ENCODE peak calls at places on chromosomes 7 and 10, in six cellular contexts. T is PC-9, S is esophagus muscularis mucosa, A is left lung, X is heart right ventricle, O is stomach. I is an unnamed sample. For H3K27me3, the result is how much of the 10 kb centered on the place peaks cover.

GRCh38 chr10:72379062-72379461 is 24.3 kb upstream of the DNAJB12 start:
- DNase-seq in T (no peak), X (no peak), S (no peak), A (no peak), O (no peak), I (no peak)

GRCh38 chr10:58137813-58138212 is 129.9 kb downstream of the IPMK start:
- DNase-seq in O (no peak), T (no peak), S (no peak), A (no peak), X (no peak), I (no peak)

GRCh38 chr10:8670461-8670860 is 616.0 kb downstream of the GATA3 start:
- DNase-seq in O (no peak), A (no peak), T (peak), X (no peak), S (no peak), I (no peak)

GRCh38 chr10:77392236-77392721 is 245.3 kb downstream of the KCNMA1 start:
- DNase-seq in O (no peak), A (no peak), T (no peak), X (no peak), S (no peak), I (no peak)

GRCh38 chr7:140435252-140435895 is 31.5 kb downstream of the RAB19 start:
- DNase-seq in X (no peak), A (no peak), O (no peak), T (no peak), S (no peak), I (no peak)

GRCh38 chr7:115558186-115558585 is 472.4 kb downstream of the TFEC start:
- DNase-seq in O (no peak), X (no peak), T (peak), S (no peak), A (no peak), I (no peak)

GRCh38 chr7:99840136-99840869 is 12.5 kb downstream of the CYP3A43 start:
- DNase-seq in A (no peak), O (no peak), X (no peak), T (no peak), S (no peak), I (no peak)

GRCh38 chr7:7157177-7157886 is 25.0 kb upstream of the C1GALT1 start:
- DNase-seq in X (no peak), O (no peak), T (no peak), A (no peak), S (no peak), I (no peak)

GRCh38 chr10:70232859-70233108 is 445 bp downstream of the PPA1 start:
- DNase-seq in T (no peak), X (no peak), O (no peak), S (peak), A (no peak), I (no peak)

GRCh38 chr10:919481-919880 is 12.0 kb downstream of the LARP4B start:
- DNase-seq in A (no peak), S (no peak), T (no peak), X (no peak), O (no peak), I (no peak)

GRCh38 chr7:32200593-32200992 is 130.4 kb upstream of the PDE1C start:
- DNase-seq in A (no peak), X (no peak), S (peak), T (no peak), O (no peak), I (no peak)

GRCh38 chr7:159114981-159115380 is 29.7 kb downstream of the VIPR2 start:
- DNase-seq in T (no peak), A (peak), X (no peak), S (no peak), O (no peak), I (no peak)

GRCh38 chr10:103822795-103823194 is 32.6 kb downstream of the SH3PXD2A start:
- DNase-seq in X (no peak), S (no peak), O (no peak), A (no peak), T (no peak), I (no peak)

GRCh38 chr10:20020677-20021076 is 204.4 kb downstream of the PLXDC2 start:
- DNase-seq in S (no peak), A (no peak), T (no peak), X (no peak), O (no peak), I (no peak)

GRCh38 chr7:111401516-111401915 is 160.8 kb downstream of the IMMP2L start:
- DNase-seq in S (no peak), O (no peak), A (no peak), X (no peak), T (no peak), I (no peak)

GRCh38 chr7:12385364-12385786 is 18.3 kb downstream of the VWDE start:
- DNase-seq in T (no peak), A (no peak), X (no peak), O (no peak), S (no peak), I (no peak)

GRCh38 chr7:10930551-10930950 is 43.1 kb upstream of the PHF14 start:
- DNase-seq in S (no peak), X (no peak), O (no peak), T (no peak), A (no peak), I (no peak)

GRCh38 chr10:28072573-28072972 is 73.7 kb upstream of the ODAD2 start:
- DNase-seq in A (no peak), O (no peak), S (no peak), X (no peak), T (no peak), I (no peak)

GRCh38 chr7:47638679-47639306 is 56.9 kb upstream of the TNS3 start:
- DNase-seq in X (no peak), A (no peak), T (no peak), S (no peak), O (peak), I (peak)

GRCh38 chr7:78039791-78040776 is 241.5 kb downstream of the PHTF2 start:
- DNase-seq in T (no peak), X (peak), O (peak), A (peak), S (no peak), I (no peak)

GRCh38 chr7:92242972-92243371 is 2.7 kb downstream of the KRIT1 start:
- DNase-seq in O (no peak), A (no peak), X (no peak), S (no peak), T (no peak), I (no peak)

GRCh38 chr7:46201966-46202365 is 280.9 kb upstream of the IGFBP3 start:
- DNase-seq in S (no peak), T (no peak), X (no peak), O (no peak), A (no peak), I (no peak)

GRCh38 chr10:102676916-102677315 is 32.6 kb downstream of the TRIM8 start:
- DNase-seq in S (no peak), X (no peak), T (no peak), O (no peak), A (peak), I (no peak)

GRCh38 chr7:55185941-55186609 is 167.3 kb downstream of the EGFR start:
- DNase-seq in X (no peak), S (no peak), O (no peak), T (peak), A (no peak), I (no peak)

GRCh38 chr7:115678049-115678982 is 352.2 kb downstream of the TFEC start:
- DNase-seq in A (no peak), X (no peak), S (no peak), T (no peak), O (peak), I (no peak)

DNA sequence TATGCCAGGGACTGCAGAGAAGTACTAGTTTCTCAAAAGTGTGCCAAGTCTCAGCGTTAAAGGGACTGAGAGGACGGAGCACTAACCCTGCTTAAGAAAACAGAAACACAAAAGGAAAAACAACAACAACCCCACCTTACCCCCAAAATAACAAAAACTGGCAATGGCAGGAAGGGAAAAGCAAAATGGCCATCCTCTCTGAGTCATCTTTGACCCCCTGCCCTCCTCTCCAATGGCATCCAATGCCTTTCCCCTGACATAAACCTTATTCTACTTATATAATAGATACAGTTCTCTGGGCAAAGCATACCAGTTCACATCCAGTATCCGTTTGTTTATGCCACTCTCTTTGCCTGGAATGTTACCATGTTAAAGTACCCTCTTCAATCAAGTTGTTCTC is 1.6 kb downstream of the POLR1F start:
- DNase-seq in T (peak), O (no peak), S (no peak), X (no peak), A (no peak), I (no peak)
- H3K27ac ChIP-seq in T (no peak), O (no peak), S (no peak), X (no peak), A (no peak), I (no peak)

GRCh38 chr7:102464577-102465280 is at the start of the genes ALKBH4 and LRWD1:
- DNase-seq in S (peak), X (peak), T (peak), A (peak), O (peak), I (peak)
- H3K27me3 ChIP-seq in S (under half), X (under half), T (under half), A (under half), O (under half), I (under half)

GRCh38 chr10:5666324-5667220 is at the start of gene ASB13:
- DNase-seq in O (peak), T (no peak), S (peak), A (peak), X (peak), I (no peak)
- TF ChIP-seq CTCF in O (no peak), T (no peak), S (no peak), A (no peak), X (no peak), I (no peak)

GRCh38 chr7:73353243-73353642 is 25.3 kb downstream of the FKBP6 start:
- DNase-seq in O (no peak), A (no peak), T (no peak), S (no peak), X (no peak), I (no peak)

GRCh38 chr7:73351447-73352167 is 23.6 kb downstream of the FKBP6 start:
- DNase-seq in X (no peak), O (no peak), T (no peak), S (no peak), A (no peak), I (no peak)

GRCh38 chr7:73352784-73353183 is 24.8 kb downstream of the FKBP6 start:
- DNase-seq in O (no peak), A (no peak), S (no peak), X (no peak), T (no peak), I (no peak)

GRCh38 chr7:73354196-73354595 is 26.2 kb downstream of the FKBP6 start:
- DNase-seq in T (no peak), X (no peak), O (no peak), S (no peak), A (no peak), I (no peak)

GRCh38 chr7:73350311-73351068 is 22.5 kb downstream of the FKBP6 start:
- DNase-seq in S (no peak), A (no peak), X (no peak), T (no peak), O (no peak), I (no peak)
- H3K27ac ChIP-seq in S (no peak), A (no peak), X (no peak), T (no peak), O (no peak), I (no peak)

GRCh38 chr7:35251606-35252310 is 2.1 kb downstream of the TBX20 start:
- DNase-seq in X (no peak), T (no peak), A (no peak), S (no peak), O (no peak), I (no peak)

GRCh38 chr7:35250941-35251340 is 3.0 kb downstream of the TBX20 start:
- DNase-seq in T (no peak), O (no peak), X (no peak), A (no peak), S (no peak), I (no peak)

GRCh38 chr7:35253680-35254495 is at the start of gene TBX20:
- DNase-seq in O (peak), X (peak), T (no peak), A (peak), S (no peak), I (no peak)

GRCh38 chr7:35253182-35253679 is 669 bp downstream of the TBX20 start:
- DNase-seq in A (peak), T (no peak), X (no peak), S (no peak), O (no peak), I (no peak)

GRCh38 chr7:35252584-35252983 is 1.3 kb downstream of the TBX20 start:
- DNase-seq in O (no peak), A (no peak), S (no peak), T (no peak), X (no peak), I (no peak)
- H3K27me3 ChIP-seq in O (half or more), A (half or more), S (under half), T (under half), X (under half), I (under half)

GRCh38 chr10:29669149-29669548 is 34.4 kb upstream of the SVIL start:
- DNase-seq in T (no peak), S (no peak), X (peak), A (no peak), O (no peak), I (no peak)
- TF ChIP-seq CTCF in T (no peak), S (no peak), X (no peak), A (no peak), O (no peak), I (no peak)

DNA sequence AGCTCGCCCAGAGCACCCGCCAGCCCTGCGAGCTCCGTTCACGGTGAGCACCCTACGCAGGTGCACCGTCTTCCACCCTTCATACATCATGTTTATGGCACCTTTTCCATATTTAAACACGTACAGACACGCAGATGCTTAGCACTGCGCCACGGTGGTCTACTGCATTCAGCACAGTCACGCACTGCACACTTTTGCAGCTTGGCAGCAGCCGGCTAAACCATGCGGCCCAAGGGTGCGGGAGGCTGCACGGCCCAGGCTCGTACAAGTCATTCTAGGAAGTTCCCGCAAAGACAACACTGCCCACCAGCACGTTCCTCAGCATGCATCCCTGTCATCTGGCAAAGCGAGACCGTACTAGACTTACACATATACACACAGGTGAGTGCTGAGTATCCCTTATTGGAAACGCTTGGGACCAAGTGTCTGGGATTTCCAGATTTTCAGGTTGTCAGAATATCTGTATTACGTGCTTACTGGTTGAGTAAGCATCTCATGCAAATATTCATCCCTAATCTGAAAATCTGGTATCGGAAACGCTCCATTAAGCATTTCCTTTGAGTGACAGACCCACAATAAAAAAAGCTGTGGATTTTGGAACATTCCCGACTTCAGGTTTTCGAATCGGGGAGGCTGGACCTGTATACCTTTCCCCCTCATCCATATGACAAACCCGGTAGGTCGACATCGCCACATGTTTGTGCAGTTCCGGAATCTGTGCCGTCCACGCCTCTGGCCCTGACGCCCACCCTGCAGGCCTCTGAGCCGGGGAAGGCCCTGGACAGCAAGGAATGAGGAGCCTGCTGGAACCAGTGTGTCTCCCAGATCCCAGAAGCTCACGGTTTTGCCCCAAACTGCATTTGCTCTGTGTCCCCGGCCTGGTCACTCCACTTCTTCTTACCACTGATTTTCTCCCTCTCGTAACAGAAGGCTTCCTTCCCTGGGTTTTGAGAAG is 222.2 kb downstream of the ELFN1 start:
- DNase-seq in O (no peak), S (no peak), X (no peak), T (peak), A (peak), I (no peak)
- H3K27ac ChIP-seq in O (no peak), S (no peak), X (no peak), T (no peak), A (no peak), I (no peak)